ENCODE peak calls at places on chromosomes 6 and 20, in eight cellular contexts. One of them, this sample, is unnamed.

GRCh38 chr6:119484598-119484997 is 135.0 kb upstream of the MAN1A1 start:
- DNase-seq in tibial nerve: no peak
- DNase-seq in astrocyte: peak; percentile 90
- DNase-seq in fibroblast of lung: peak; percentile 94
- DNase-seq in stomach: no peak
- DNase-seq in esophagus squamous epithelium: no peak
- DNase-seq in osteoblast: peak; percentile 59
- DNase-seq in body of pancreas: peak; percentile 64
- DNase-seq in this sample: no peak

GRCh38 chr20:17844549-17845298 is 123.9 kb downstream of the SNX5 start:
- DNase-seq in tibial nerve: no peak
- DNase-seq in astrocyte: no peak
- DNase-seq in fibroblast of lung: no peak
- DNase-seq in stomach: no peak
- DNase-seq in esophagus squamous epithelium: no peak
- DNase-seq in osteoblast: no peak
- DNase-seq in body of pancreas: no peak
- DNase-seq in this sample: no peak

GRCh38 chr20:50577175-50578018 is 67.2 kb downstream of the PTPN1 start:
- DNase-seq in tibial nerve: no peak
- DNase-seq in astrocyte: no peak
- DNase-seq in fibroblast of lung: no peak
- DNase-seq in stomach: peak; percentile 86
- DNase-seq in esophagus squamous epithelium: no peak
- DNase-seq in osteoblast: peak; percentile 47
- DNase-seq in body of pancreas: peak; percentile 82
- DNase-seq in this sample: peak; percentile 70

GRCh38 chr6:163443985-163444553 is 29.6 kb downstream of the QKI start:
- DNase-seq in tibial nerve: no peak
- DNase-seq in astrocyte: no peak
- DNase-seq in fibroblast of lung: no peak
- DNase-seq in stomach: no peak
- DNase-seq in esophagus squamous epithelium: no peak
- DNase-seq in osteoblast: no peak
- DNase-seq in body of pancreas: no peak
- DNase-seq in this sample: no peak

GRCh38 chr6:124233221-124233620 is 429.6 kb downstream of the NKAIN2 start:
- DNase-seq in tibial nerve: no peak
- DNase-seq in astrocyte: no peak
- DNase-seq in fibroblast of lung: no peak
- DNase-seq in stomach: no peak
- DNase-seq in esophagus squamous epithelium: no peak
- DNase-seq in osteoblast: no peak
- DNase-seq in body of pancreas: no peak
- DNase-seq in this sample: no peak

GRCh38 chr6:109009761-109010612 is 84.7 kb downstream of the SESN1 start:
- DNase-seq in tibial nerve: no peak
- DNase-seq in astrocyte: no peak
- DNase-seq in fibroblast of lung: peak; percentile 14
- DNase-seq in stomach: no peak
- DNase-seq in esophagus squamous epithelium: no peak
- DNase-seq in osteoblast: peak; percentile 52
- DNase-seq in body of pancreas: no peak
- DNase-seq in this sample: no peak

GRCh38 chr20:14882846-14883245 is 545.4 kb upstream of the FLRT3 start:
- DNase-seq in tibial nerve: no peak
- DNase-seq in astrocyte: no peak
- DNase-seq in fibroblast of lung: no peak
- DNase-seq in stomach: no peak
- DNase-seq in esophagus squamous epithelium: no peak
- DNase-seq in osteoblast: no peak
- DNase-seq in body of pancreas: no peak
- DNase-seq in this sample: no peak

GRCh38 chr6:138757131-138757530 is 16.4 kb upstream of the CCDC28A start:
- DNase-seq in tibial nerve: no peak
- DNase-seq in astrocyte: no peak
- DNase-seq in fibroblast of lung: no peak
- DNase-seq in stomach: no peak
- DNase-seq in esophagus squamous epithelium: no peak
- DNase-seq in osteoblast: peak; percentile 38
- DNase-seq in body of pancreas: no peak
- DNase-seq in this sample: no peak

GRCh38 chr20:48728042-48728837 is 99.6 kb downstream of the PREX1 start:
- DNase-seq in tibial nerve: no peak
- DNase-seq in astrocyte: no peak
- DNase-seq in fibroblast of lung: no peak
- DNase-seq in stomach: no peak
- DNase-seq in esophagus squamous epithelium: no peak
- DNase-seq in osteoblast: no peak
- DNase-seq in body of pancreas: no peak
- DNase-seq in this sample: no peak

GRCh38 chr6:158765509-158766068 is 53.6 kb downstream of the EZR start:
- DNase-seq in tibial nerve: no peak
- DNase-seq in astrocyte: no peak
- DNase-seq in fibroblast of lung: no peak
- DNase-seq in stomach: no peak
- DNase-seq in esophagus squamous epithelium: no peak
- DNase-seq in osteoblast: peak; percentile 60
- DNase-seq in body of pancreas: no peak
- DNase-seq in this sample: no peak

GRCh38 chr6:113995632-113996031 is 24.7 kb upstream of the HDAC2 start:
- DNase-seq in tibial nerve: peak; percentile 18
- DNase-seq in astrocyte: peak; percentile 98
- DNase-seq in fibroblast of lung: peak; percentile 95
- DNase-seq in stomach: no peak
- DNase-seq in esophagus squamous epithelium: no peak
- DNase-seq in osteoblast: peak; percentile 56
- DNase-seq in body of pancreas: no peak
- DNase-seq in this sample: peak; percentile 27

GRCh38 chr6:165486183-165487137 is 176.6 kb downstream of the PDE10A start:
- DNase-seq in tibial nerve: no peak
- DNase-seq in astrocyte: no peak
- DNase-seq in fibroblast of lung: no peak
- DNase-seq in stomach: no peak
- DNase-seq in esophagus squamous epithelium: no peak
- DNase-seq in osteoblast: no peak
- DNase-seq in body of pancreas: no peak
- DNase-seq in this sample: no peak

GRCh38 chr6:111552241-111552744 is 53.4 kb downstream of the TRAF3IP2 start:
- DNase-seq in tibial nerve: peak; percentile 73
- DNase-seq in astrocyte: peak; percentile 98
- DNase-seq in fibroblast of lung: peak; percentile 96
- DNase-seq in stomach: peak; percentile 82
- DNase-seq in esophagus squamous epithelium: no peak
- DNase-seq in osteoblast: peak; percentile 87
- DNase-seq in body of pancreas: peak; percentile 83
- DNase-seq in this sample: peak; percentile 46

GRCh38 chr20:43438578-43439316 is 18.9 kb upstream of the SRSF6 start:
- DNase-seq in tibial nerve: no peak
- DNase-seq in astrocyte: no peak
- DNase-seq in fibroblast of lung: no peak
- DNase-seq in stomach: no peak
- DNase-seq in esophagus squamous epithelium: no peak
- DNase-seq in osteoblast: no peak
- DNase-seq in body of pancreas: no peak
- DNase-seq in this sample: no peak

GRCh38 chr20:43194187-43194586 is 4.5 kb upstream of the PTPRT start:
- DNase-seq in tibial nerve: no peak
- DNase-seq in astrocyte: no peak
- DNase-seq in fibroblast of lung: no peak
- DNase-seq in stomach: no peak
- DNase-seq in esophagus squamous epithelium: no peak
- DNase-seq in osteoblast: no peak
- DNase-seq in body of pancreas: no peak
- DNase-seq in this sample: no peak

GRCh38 chr20:32433311-32434021 is 75.3 kb downstream of the ASXL1 start:
- DNase-seq in tibial nerve: no peak
- DNase-seq in astrocyte: no peak
- DNase-seq in fibroblast of lung: no peak
- DNase-seq in stomach: no peak
- DNase-seq in esophagus squamous epithelium: no peak
- DNase-seq in osteoblast: peak; percentile 83
- DNase-seq in body of pancreas: no peak
- DNase-seq in this sample: no peak

GRCh38 chr20:21067255-21067654 is 38.9 kb downstream of the LINC00237 start:
- DNase-seq in tibial nerve: no peak
- DNase-seq in astrocyte: no peak
- DNase-seq in fibroblast of lung: no peak
- DNase-seq in stomach: no peak
- DNase-seq in esophagus squamous epithelium: no peak
- DNase-seq in osteoblast: no peak
- DNase-seq in body of pancreas: no peak
- DNase-seq in this sample: no peak

GRCh38 chr6:113301651-113302050 is 555.5 kb upstream of the MARCKS start:
- DNase-seq in tibial nerve: no peak
- DNase-seq in astrocyte: no peak
- DNase-seq in fibroblast of lung: no peak
- DNase-seq in stomach: no peak
- DNase-seq in esophagus squamous epithelium: no peak
- DNase-seq in osteoblast: no peak
- DNase-seq in body of pancreas: no peak
- DNase-seq in this sample: no peak

GRCh38 chr6:128465368-128466343 is 54.7 kb downstream of the PTPRK start:
- DNase-seq in tibial nerve: no peak
- DNase-seq in astrocyte: no peak
- DNase-seq in fibroblast of lung: no peak
- DNase-seq in stomach: no peak
- DNase-seq in esophagus squamous epithelium: no peak
- DNase-seq in osteoblast: peak; percentile 74
- DNase-seq in body of pancreas: no peak
- DNase-seq in this sample: no peak

GRCh38 chr6:122130026-122130348 is 269.5 kb upstream of the HSF2 start:
- DNase-seq in tibial nerve: no peak
- DNase-seq in astrocyte: no peak
- DNase-seq in fibroblast of lung: no peak
- DNase-seq in stomach: no peak
- DNase-seq in esophagus squamous epithelium: no peak
- DNase-seq in osteoblast: no peak
- DNase-seq in body of pancreas: no peak
- DNase-seq in this sample: no peak

GRCh38 chr20:58303547-58303946 is 6.0 kb upstream of the RAB22A start:
- DNase-seq in tibial nerve: no peak
- DNase-seq in astrocyte: no peak
- DNase-seq in fibroblast of lung: no peak
- DNase-seq in stomach: no peak
- DNase-seq in esophagus squamous epithelium: no peak
- DNase-seq in osteoblast: no peak
- DNase-seq in body of pancreas: no peak
- DNase-seq in this sample: no peak

GRCh38 chr6:116369540-116370327 is 1.0 kb upstream of the DSE start:
- DNase-seq in tibial nerve: peak; percentile 18
- DNase-seq in astrocyte: no peak
- DNase-seq in fibroblast of lung: no peak
- DNase-seq in stomach: no peak
- DNase-seq in esophagus squamous epithelium: no peak
- DNase-seq in osteoblast: peak; percentile 45
- DNase-seq in body of pancreas: no peak
- DNase-seq in this sample: no peak

GRCh38 chr6:84522135-84522535 is 242.3 kb downstream of the TBX18 start:
- DNase-seq in tibial nerve: peak; percentile 54
- DNase-seq in astrocyte: peak; percentile 94
- DNase-seq in fibroblast of lung: peak; percentile 90
- DNase-seq in stomach: no peak
- DNase-seq in esophagus squamous epithelium: no peak
- DNase-seq in osteoblast: peak; percentile 72
- DNase-seq in body of pancreas: no peak
- DNase-seq in this sample: no peak

DNA sequence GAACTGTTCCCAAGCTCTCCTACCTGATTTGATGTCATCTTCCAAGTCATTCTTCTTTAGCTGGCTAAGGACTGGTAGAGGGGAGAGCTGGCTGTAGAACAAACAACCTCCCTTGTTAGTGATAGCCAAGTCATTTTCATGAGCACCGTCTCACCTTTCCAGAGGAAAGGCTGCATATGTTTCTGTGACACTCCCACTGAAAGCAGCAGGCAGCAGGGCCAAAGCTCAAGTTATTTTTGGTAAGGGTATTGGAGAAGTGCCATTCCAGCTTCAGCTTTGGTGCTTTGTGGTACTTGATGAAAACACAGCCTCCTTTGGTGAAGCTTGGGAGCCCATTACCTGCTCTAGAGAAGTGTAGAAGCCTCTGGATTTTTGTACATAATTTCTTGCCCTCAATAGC is 5.4 kb upstream of the DOK5 start:
- DNase-seq in tibial nerve: no peak
- DNase-seq in astrocyte: no peak
- DNase-seq in fibroblast of lung: no peak
- DNase-seq in stomach: no peak
- DNase-seq in esophagus squamous epithelium: no peak
- DNase-seq in osteoblast: no peak
- DNase-seq in body of pancreas: no peak
- DNase-seq in this sample: no peak
- TF ChIP-seq CTCF in tibial nerve: no peak
- TF ChIP-seq CTCF in astrocyte: no peak
- TF ChIP-seq CTCF in fibroblast of lung: no peak
- TF ChIP-seq CTCF in stomach: no peak
- TF ChIP-seq CTCF in esophagus squamous epithelium: no peak
- TF ChIP-seq CTCF in osteoblast: no peak
- TF ChIP-seq CTCF in body of pancreas: no peak
- TF ChIP-seq CTCF in this sample: no peak

GRCh38 chr6:41409489-41409888 is 74.1 kb downstream of the NCR2 start:
- DNase-seq in tibial nerve: no peak
- DNase-seq in astrocyte: no peak
- DNase-seq in fibroblast of lung: no peak
- DNase-seq in stomach: no peak
- DNase-seq in esophagus squamous epithelium: no peak
- DNase-seq in osteoblast: no peak
- DNase-seq in body of pancreas: no peak
- DNase-seq in this sample: no peak
- H3K4me3 ChIP-seq in tibial nerve: no peak overlapping the region
- H3K4me3 ChIP-seq in astrocyte: no peak overlapping the region
- H3K4me3 ChIP-seq in fibroblast of lung: no peak overlapping the region
- H3K4me3 ChIP-seq in stomach: no peak overlapping the region
- H3K4me3 ChIP-seq in esophagus squamous epithelium: no peak overlapping the region
- H3K4me3 ChIP-seq in osteoblast: no peak overlapping the region
- H3K4me3 ChIP-seq in body of pancreas: no peak overlapping the region
- H3K4me3 ChIP-seq in this sample: no peak overlapping the region

DNA sequence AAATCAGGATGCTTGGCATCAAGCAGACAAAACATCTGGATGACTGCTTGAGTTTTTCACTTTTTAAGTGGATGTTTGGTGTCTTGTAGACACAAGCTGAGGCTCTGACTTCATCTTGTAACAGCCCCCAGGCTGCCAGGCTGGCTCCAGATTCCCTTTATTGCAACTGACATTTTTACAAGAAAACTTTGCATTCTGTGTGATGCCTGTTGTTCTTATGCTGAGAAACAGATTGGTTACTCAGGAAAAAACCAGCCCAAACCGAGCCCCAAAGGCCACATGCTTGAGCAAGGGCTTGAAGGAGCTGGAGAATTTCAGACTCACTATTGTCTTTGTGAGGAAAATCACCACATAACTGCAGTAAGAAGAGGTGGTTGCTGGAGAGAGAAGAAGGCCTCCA is 98.4 kb upstream of the PREP start:
- DNase-seq in tibial nerve: no peak
- DNase-seq in astrocyte: no peak
- DNase-seq in fibroblast of lung: no peak
- DNase-seq in stomach: no peak
- DNase-seq in esophagus squamous epithelium: no peak
- DNase-seq in osteoblast: no peak
- DNase-seq in body of pancreas: no peak
- DNase-seq in this sample: no peak
- TF ChIP-seq CTCF in tibial nerve: no peak
- TF ChIP-seq CTCF in astrocyte: no peak
- TF ChIP-seq CTCF in fibroblast of lung: no peak
- TF ChIP-seq CTCF in stomach: no peak
- TF ChIP-seq CTCF in esophagus squamous epithelium: no peak
- TF ChIP-seq CTCF in osteoblast: no peak
- TF ChIP-seq CTCF in body of pancreas: no peak
- TF ChIP-seq CTCF in this sample: no peak

GRCh38 chr6:34526992-34527728 is 29.0 kb downstream of the SPDEF start:
- DNase-seq in tibial nerve: peak; percentile 97
- DNase-seq in astrocyte: peak; percentile 67
- DNase-seq in fibroblast of lung: peak; percentile 88
- DNase-seq in stomach: peak; percentile 98
- DNase-seq in esophagus squamous epithelium: peak; percentile 64
- DNase-seq in osteoblast: peak; percentile 100
- DNase-seq in body of pancreas: peak; percentile 96
- DNase-seq in this sample: peak; percentile 98
- H3K4me3 ChIP-seq in tibial nerve: no peak overlapping the region
- H3K4me3 ChIP-seq in astrocyte: peak overlapping the region; percentile 33
- H3K4me3 ChIP-seq in fibroblast of lung: peak overlapping the region; percentile 12
- H3K4me3 ChIP-seq in stomach: peak overlapping the region; percentile 39
- H3K4me3 ChIP-seq in esophagus squamous epithelium: peak overlapping the region; percentile 49
- H3K4me3 ChIP-seq in osteoblast: peak overlapping the region; percentile 56
- H3K4me3 ChIP-seq in body of pancreas: no peak overlapping the region
- H3K4me3 ChIP-seq in this sample: no peak overlapping the region